ENCODE peak calls at places on chromosome 17, in seven cellular contexts. O, S, B, R, E, N and Y are unnamed samples.

GRCh38 chr17:76422860-76423259 is 30.1 kb downstream of the UBE2O start:
- DNase-seq in O (no peak), S (no peak), B (no peak), R (no peak), E (no peak), N (no peak), Y (no peak)

GRCh38 chr17:45265823-45266222 is 3.9 kb upstream of the SPATA32 start:
- DNase-seq in O (peak; percentile 87), S (no peak), B (no peak), R (no peak), E (peak; percentile 61), N (peak; percentile 27), Y (no peak)

GRCh38 chr17:82703036-82703745 is 4.7 kb upstream of the RAB40B start:
- DNase-seq in O (no peak), S (no peak), B (no peak), R (no peak), E (no peak), N (no peak), Y (no peak)

GRCh38 chr17:3385869-3386816 is at the start of gene OR3A2:
- DNase-seq in O (no peak), S (no peak), B (no peak), R (peak; percentile 1), E (no peak), N (no peak), Y (no peak)

GRCh38 chr17:44417553-44417952 is 28.1 kb upstream of the ITGA2B start:
- DNase-seq in O (peak; percentile 97), S (no peak), B (no peak), R (no peak), E (peak; percentile 98), N (peak; percentile 95), Y (peak; percentile 34)

GRCh38 chr17:80529104-80529903 is 15.3 kb upstream of the RPTOR start:
- DNase-seq in O (no peak), S (peak; percentile 40), B (peak; percentile 39), R (no peak), E (no peak), N (no peak), Y (no peak)

GRCh38 chr17:81246679-81247338 is 7.7 kb downstream of the NDUFAF8 start:
- DNase-seq in O (no peak), S (no peak), B (no peak), R (no peak), E (no peak), N (no peak), Y (no peak)

GRCh38 chr17:81991684-81992513 is 14.5 kb downstream of the ASPSCR1 start:
- DNase-seq in O (peak; percentile 31), S (peak; percentile 81), B (no peak), R (peak; percentile 66), E (peak; percentile 86), N (peak; percentile 81), Y (no peak)

GRCh38 chr17:1229354-1229890 is 40.8 kb upstream of the BHLHA9 start:
- DNase-seq in O (no peak), S (peak; percentile 75), B (peak; percentile 61), R (peak; percentile 50), E (no peak), N (peak; percentile 32), Y (peak; percentile 42)

GRCh38 chr17:45384800-45385262 is 47.8 kb downstream of the ARHGAP27 start:
- DNase-seq in O (no peak), S (no peak), B (no peak), R (no peak), E (no peak), N (no peak), Y (no peak)

GRCh38 chr17:34099859-34100258 is 155.2 kb upstream of the CCL2 start:
- DNase-seq in O (no peak), S (no peak), B (no peak), R (no peak), E (no peak), N (no peak), Y (no peak)

GRCh38 chr17:1201132-1201702 is 21.4 kb upstream of the ABR start:
- DNase-seq in O (no peak), S (no peak), B (no peak), R (no peak), E (no peak), N (no peak), Y (no peak)

GRCh38 chr17:45895304-45895968 is 1.1 kb downstream of the MAPT start:
- DNase-seq in O (no peak), S (peak; percentile 91), B (no peak), R (peak; percentile 73), E (peak; percentile 31), N (peak; percentile 45), Y (peak; percentile 5)

GRCh38 chr17:46152423-46152822 is 40.8 kb downstream of the KANSL1 start:
- DNase-seq in O (no peak), S (no peak), B (no peak), R (no peak), E (no peak), N (no peak), Y (no peak)

GRCh38 chr17:35291802-35292201 is 48.9 kb downstream of the SLFN5 start:
- DNase-seq in O (peak; percentile 8), S (no peak), B (no peak), R (no peak), E (peak; percentile 16), N (peak; percentile 21), Y (no peak)

GRCh38 chr17:50213026-50214015 is 11.9 kb upstream of the COL1A1 start:
- DNase-seq in O (peak; percentile 51), S (peak; percentile 56), B (peak; percentile 47), R (peak; percentile 71), E (no peak), N (no peak), Y (no peak)

GRCh38 chr17:80889897-80890550 is 101.6 kb upstream of the CHMP6 start:
- DNase-seq in O (no peak), S (no peak), B (no peak), R (no peak), E (no peak), N (no peak), Y (no peak)

GRCh38 chr17:64998436-64999190 is 57.9 kb downstream of the GNA13 start:
- DNase-seq in O (no peak), S (no peak), B (no peak), R (no peak), E (peak; percentile 42), N (no peak), Y (no peak)

GRCh38 chr17:20230924-20231323 is 221.8 kb downstream of the SPECC1 start:
- DNase-seq in O (no peak), S (no peak), B (no peak), R (no peak), E (no peak), N (no peak), Y (no peak)
- H2AFZ ChIP-seq in O (no peak overlapping the region), S (no peak overlapping the region), B (no peak overlapping the region), R (no peak overlapping the region), E (no peak overlapping the region), N (no peak overlapping the region), Y (no peak overlapping the region)

GRCh38 chr17:77471984-77472836 is 331.4 kb downstream of the SEC14L1 start:
- DNase-seq in O (peak; percentile 64), S (peak; percentile 67), B (no peak), R (peak; percentile 92), E (no peak), N (peak; percentile 76), Y (no peak)
- H3K4me2 ChIP-seq in O (peak overlapping the region; percentile 48), S (peak overlapping the region; percentile 53), B (peak overlapping the region; percentile 59), R (peak overlapping the region; percentile 71), E (no peak overlapping the region), N (peak overlapping the region; percentile 67), Y (no peak overlapping the region)

GRCh38 chr17:67439269-67439668 is 62.2 kb downstream of the PITPNC1 start:
- DNase-seq in O (no peak), S (peak; percentile 60), B (no peak), R (no peak), E (no peak), N (no peak), Y (no peak)

GRCh38 chr17:67442787-67443624 is 65.9 kb downstream of the PITPNC1 start:
- DNase-seq in O (no peak), S (no peak), B (no peak), R (peak; percentile 26), E (no peak), N (no peak), Y (no peak)

GRCh38 chr17:67441052-67441738 is 64.1 kb downstream of the PITPNC1 start:
- DNase-seq in O (peak; percentile 88), S (no peak), B (no peak), R (peak; percentile 73), E (peak; percentile 89), N (no peak), Y (peak; percentile 24)

GRCh38 chr17:67438669-67439068 is 61.6 kb downstream of the PITPNC1 start:
- DNase-seq in O (no peak), S (peak; percentile 72), B (no peak), R (peak; percentile 28), E (no peak), N (no peak), Y (no peak)

GRCh38 chr17:67440311-67441051 is 63.4 kb downstream of the PITPNC1 start:
- DNase-seq in O (no peak), S (no peak), B (no peak), R (no peak), E (no peak), N (no peak), Y (no peak)
- H2AFZ ChIP-seq in O (peak overlapping the region; percentile 77), S (peak overlapping the region; percentile 20), B (no peak overlapping the region), R (no peak overlapping the region), E (no peak overlapping the region), N (no peak overlapping the region), Y (no peak overlapping the region)

DNA sequence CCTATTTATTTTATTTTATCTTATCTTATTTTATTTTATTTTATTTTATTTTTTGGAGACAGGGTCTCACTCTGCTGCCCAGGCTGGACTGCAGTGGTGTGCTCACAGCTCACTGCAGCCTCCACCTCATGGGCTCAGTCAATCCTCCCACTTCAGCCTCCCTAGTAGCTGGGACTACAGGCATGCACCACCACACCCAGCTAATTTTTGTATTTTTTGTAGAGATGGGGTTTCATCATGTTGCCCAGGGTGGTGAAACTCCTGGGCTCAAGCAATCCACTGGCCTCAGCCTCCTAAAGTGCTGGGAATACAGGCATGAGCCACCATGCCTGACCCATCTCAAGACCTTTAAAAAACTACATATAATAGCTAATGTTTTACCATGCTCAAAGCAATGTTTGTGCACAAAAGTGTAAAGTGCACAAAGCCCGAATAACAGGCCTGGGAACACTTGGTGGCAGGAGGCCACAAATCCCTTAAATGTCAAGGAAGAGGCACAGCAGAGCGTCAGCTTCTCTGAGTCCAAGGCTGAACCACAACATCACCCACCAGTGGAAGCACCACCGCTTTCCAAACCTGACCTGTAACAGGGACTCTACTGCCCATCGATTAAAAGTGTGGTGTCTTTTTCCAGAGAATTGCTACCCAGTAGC is 30.6 kb upstream of the SLC39A11 start:
- DNase-seq in O (no peak), S (no peak), B (no peak), R (no peak), E (no peak), N (no peak), Y (no peak)
- H3K4me2 ChIP-seq in O (no peak overlapping the region), S (no peak overlapping the region), B (no peak overlapping the region), R (no peak overlapping the region), E (no peak overlapping the region), N (no peak overlapping the region), Y (no peak overlapping the region)